ENCODE peak calls at places on chromosome 21, in nine cellular contexts. O is RWPE2, Y is NB4, F is stomach, K is ascending aorta, Z is fibroblast of lung, D is IMR-90, M is HCT116, V is fibroblast of pulmonary artery. W is an unnamed sample.
A peak's percentile ranks its signal among the peaks of the same experiment; 100 is the strongest.

GRCh38 chr21:28230559-28230958 is 762.1 kb downstream of the LTN1 start:
- DNase-seq in O (no peak), Y (no peak), F (no peak), K (no peak), Z (no peak), D (peak; percentile 33), M (no peak), V (peak; percentile 62), W (no peak)

GRCh38 chr21:45836694-45837670 is 144.6 kb upstream of the COL6A1 start:
- DNase-seq in O (no peak), Y (no peak), F (no peak), K (peak; percentile 38), Z (no peak), D (no peak), M (no peak), V (no peak), W (no peak)

GRCh38 chr21:35748683-35749314 is 311.5 kb downstream of the SETD4 start:
- DNase-seq in O (no peak), Y (peak; percentile 51), F (no peak), K (no peak), Z (no peak), D (no peak), M (no peak), V (no peak), W (no peak)

GRCh38 chr21:21286170-21286798 is 288.1 kb downstream of the NCAM2 start:
- DNase-seq in O (no peak), Y (no peak), F (no peak), K (no peak), Z (no peak), D (no peak), M (no peak), V (no peak), W (no peak)

GRCh38 chr21:29649370-29649963 is 290.3 kb downstream of the GRIK1 start:
- DNase-seq in O (no peak), Y (peak; percentile 14), F (no peak), K (no peak), Z (no peak), D (no peak), M (no peak), V (no peak), W (no peak)

GRCh38 chr21:27513825-27514224 is 546.9 kb upstream of the ADAMTS5 start:
- DNase-seq in O (no peak), Y (no peak), F (no peak), K (no peak), Z (no peak), D (no peak), M (no peak), V (no peak), W (no peak)

GRCh38 chr21:31447477-31447876 is 103.4 kb upstream of the TIAM1 start:
- DNase-seq in O (no peak), Y (no peak), F (no peak), K (no peak), Z (peak; percentile 71), D (peak; percentile 36), M (no peak), V (peak; percentile 37), W (no peak)

GRCh38 chr21:33943293-33943692 is 27.7 kb upstream of the ATP5PO start:
- DNase-seq in O (no peak), Y (no peak), F (no peak), K (no peak), Z (no peak), D (no peak), M (no peak), V (no peak), W (no peak)

GRCh38 chr21:29991624-29992023 is 51.8 kb upstream of the GRIK1 start:
- DNase-seq in O (no peak), Y (no peak), F (no peak), K (no peak), Z (no peak), D (no peak), M (no peak), V (no peak), W (no peak)

GRCh38 chr21:35430260-35430659 is 381.2 kb upstream of the RUNX1 start:
- DNase-seq in O (no peak), Y (no peak), F (no peak), K (no peak), Z (no peak), D (no peak), M (no peak), V (no peak), W (no peak)

GRCh38 chr21:33236799-33237198 is 7.1 kb downstream of the IFNAR2 start:
- DNase-seq in O (no peak), Y (no peak), F (no peak), K (no peak), Z (peak; percentile 17), D (no peak), M (no peak), V (no peak), W (no peak)

GRCh38 chr21:34878501-34878900 is 170.6 kb downstream of the RUNX1 start:
- DNase-seq in O (no peak), Y (no peak), F (peak; percentile 80), K (no peak), Z (peak; percentile 58), D (no peak), M (no peak), V (no peak), W (no peak)

GRCh38 chr21:46213620-46214286 is 14.8 kb downstream of the LSS start:
- DNase-seq in O (peak; percentile 58), Y (no peak), F (no peak), K (no peak), Z (no peak), D (no peak), M (no peak), V (no peak), W (no peak)

GRCh38 chr21:35873441-35873840 is 186.9 kb downstream of the SETD4 start:
- DNase-seq in O (no peak), Y (no peak), F (no peak), K (no peak), Z (no peak), D (no peak), M (no peak), V (no peak), W (no peak)

GRCh38 chr21:46564391-46564790 is 40.5 kb downstream of the S100B start:
- DNase-seq in O (no peak), Y (no peak), F (no peak), K (no peak), Z (no peak), D (no peak), M (no peak), V (no peak), W (no peak)

GRCh38 chr21:25963186-25963585 is 207.4 kb downstream of the APP start:
- DNase-seq in O (no peak), Y (no peak), F (no peak), K (no peak), Z (peak; percentile 77), D (peak; percentile 34), M (peak; percentile 75), V (peak; percentile 60), W (no peak)

GRCh38 chr21:16072692-16073091 is 342.9 kb downstream of the USP25 start:
- DNase-seq in O (no peak), Y (no peak), F (no peak), K (no peak), Z (peak; percentile 98), D (peak; percentile 93), M (no peak), V (peak; percentile 84), W (no peak)

GRCh38 chr21:45974073-45975016 is 7.2 kb upstream of the COL6A1 start:
- DNase-seq in O (peak; percentile 70), Y (peak; percentile 53), F (peak; percentile 26), K (peak; percentile 87), Z (peak; percentile 84), D (peak; percentile 82), M (peak; percentile 36), V (peak; percentile 70), W (no peak)

GRCh38 chr21:45698493-45698947 is 55.0 kb downstream of the PCBP3 start:
- DNase-seq in O (peak; percentile 76), Y (no peak), F (no peak), K (peak; percentile 84), Z (peak; percentile 94), D (peak; percentile 96), M (no peak), V (peak; percentile 98), W (no peak)

GRCh38 chr21:46372014-46372485 is 48.1 kb downstream of the PCNT start:
- DNase-seq in O (no peak), Y (no peak), F (no peak), K (no peak), Z (no peak), D (no peak), M (no peak), V (no peak), W (no peak)

DNA sequence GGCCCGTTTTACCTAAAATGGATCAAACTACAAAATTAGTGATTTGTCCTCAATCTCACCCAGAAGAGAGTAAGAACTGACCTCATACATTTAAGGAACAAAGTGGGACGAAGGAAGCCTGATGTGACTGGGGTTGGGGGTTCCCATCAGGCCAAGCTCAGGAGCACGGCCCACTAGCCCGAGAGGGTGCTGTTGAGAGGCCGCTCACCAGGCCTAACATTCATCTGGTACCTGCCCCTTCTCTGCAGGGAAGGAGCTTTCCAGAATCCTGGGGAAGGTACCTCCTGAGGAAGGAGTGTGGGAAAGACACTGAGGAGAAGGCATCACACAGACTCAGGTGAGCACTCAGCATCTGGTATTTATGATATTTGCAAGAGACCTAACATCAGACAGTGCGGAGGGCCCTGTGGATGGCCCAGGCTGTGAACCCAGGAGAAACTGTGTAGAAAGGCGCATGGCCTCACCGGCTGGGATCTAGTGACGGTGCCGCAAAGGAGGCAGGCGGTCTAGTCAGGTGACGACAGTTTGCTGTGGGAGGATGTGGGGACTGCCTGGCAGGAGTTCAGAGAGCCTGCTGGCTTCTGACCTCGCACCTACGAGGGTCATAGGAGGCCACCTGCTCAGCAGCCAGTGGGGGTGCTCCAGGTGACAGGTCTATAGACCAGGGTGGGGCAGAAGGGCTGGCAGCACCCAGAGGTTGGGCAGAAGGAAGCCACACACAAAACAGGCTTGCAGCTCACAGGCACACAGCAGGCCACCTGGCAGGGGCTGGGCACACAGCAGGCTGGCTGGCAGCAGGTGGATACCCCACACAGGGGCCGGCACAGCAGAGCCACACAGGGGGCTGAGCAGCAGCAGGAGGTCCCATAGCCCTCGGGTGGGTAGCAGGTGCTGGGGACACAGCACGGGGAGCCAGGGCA is 543 bp downstream of the KRTAP12-4 start:
- DNase-seq in O (no peak), Y (no peak), F (no peak), K (no peak), Z (no peak), D (no peak), M (no peak), V (no peak), W (no peak)
- H3K4me3 ChIP-seq in O (no peak overlapping the region), Y (no peak overlapping the region), F (no peak overlapping the region), K (no peak overlapping the region), Z (no peak overlapping the region), D (no peak overlapping the region), M (no peak overlapping the region), V (no peak overlapping the region), W (no peak overlapping the region)

GRCh38 chr21:14492890-14493289 is 53.2 kb downstream of the SAMSN1 start:
- DNase-seq in O (no peak), Y (no peak), F (no peak), K (no peak), Z (no peak), D (no peak), M (no peak), V (no peak), W (no peak)
- TF ChIP-seq CTCF in O (no peak), Y (no peak), F (no peak), K (no peak), Z (no peak), D (no peak), M (no peak), V (no peak), W (no peak)

GRCh38 chr21:39620856-39621255 is 8.1 kb downstream of the B3GALT5 start:
- DNase-seq in O (no peak), Y (no peak), F (no peak), K (no peak), Z (no peak), D (no peak), M (no peak), V (no peak), W (no peak)
- H3K4me3 ChIP-seq in O (no peak overlapping the region), Y (no peak overlapping the region), F (no peak overlapping the region), K (no peak overlapping the region), Z (no peak overlapping the region), D (no peak overlapping the region), M (no peak overlapping the region), V (no peak overlapping the region), W (no peak overlapping the region)

GRCh38 chr21:39137248-39138186 is 45.7 kb downstream of the PSMG1 start:
- DNase-seq in O (no peak), Y (peak; percentile 27), F (no peak), K (no peak), Z (peak; percentile 48), D (peak; percentile 24), M (no peak), V (peak; percentile 54), W (no peak)
- TF ChIP-seq CTCF in O (no peak), Y (no peak), F (no peak), K (no peak), Z (no peak), D (peak; percentile 16), M (no peak), V (no peak), W (no peak)

W was measured in gastrocnemius medialis.